ENCODE peak calls at places on chromosome 18, in nine cellular contexts. N is vagina, B is HepG2, G is neural progenitor cell, O is IMR-90, L is sigmoid colon, I is left ventricle myocardium inferior, Y is Peyer's patch, R is Karpas-422. H is an unnamed sample.

GRCh38 chr18:45589559-45590041 is 25.7 kb upstream of the SLC14A2 start:
- DNase-seq in O (peak; percentile 91), R (no peak), G (peak; percentile 24), Y (no peak), L (no peak), N (no peak), B (no peak), I (peak; percentile 43), H (no peak)

GRCh38 chr18:62606106-62606505 is 83.3 kb downstream of the ZCCHC2 start:
- DNase-seq in I (no peak), G (no peak), O (peak; percentile 32), B (no peak), L (no peak), Y (no peak), N (no peak), R (no peak), H (no peak)

GRCh38 chr18:36786686-36787085 is 42.1 kb downstream of the TPGS2 start:
- DNase-seq in B (peak; percentile 42), L (peak; percentile 82), N (no peak), O (peak; percentile 71), Y (no peak), I (peak; percentile 58), G (no peak), R (no peak), H (peak; percentile 56)

GRCh38 chr18:26546875-26547301 is 1.5 kb downstream of the KCTD1 start:
- DNase-seq in O (no peak), G (peak; percentile 52), Y (no peak), I (no peak), B (no peak), R (no peak), N (no peak), L (no peak), H (no peak)

GRCh38 chr18:13551841-13552733 is 174.3 kb downstream of the FAM210A start:
- DNase-seq in Y (no peak), L (no peak), O (no peak), I (no peak), B (no peak), R (no peak), N (peak; percentile 64), G (no peak), H (no peak)

GRCh38 chr18:74476154-74476553 is 19.0 kb upstream of the DIPK1C start:
- DNase-seq in I (peak; percentile 42), O (peak; percentile 8), L (no peak), N (no peak), R (peak; percentile 70), B (peak; percentile 25), Y (no peak), G (peak; percentile 72), H (no peak)

GRCh38 chr18:4755848-4756247 is 300.7 kb upstream of the DLGAP1 start:
- DNase-seq in Y (no peak), I (no peak), B (no peak), G (no peak), N (no peak), L (no peak), O (no peak), R (peak; percentile 82), H (no peak)

GRCh38 chr18:45166341-45167108 is 448.8 kb upstream of the SLC14A2 start:
- DNase-seq in Y (peak; percentile 67), I (no peak), O (peak; percentile 80), B (no peak), L (no peak), G (no peak), N (no peak), R (no peak), H (peak; percentile 56)

GRCh38 chr18:5294618-5295230 is 802 bp downstream of the ZBTB14 start:
- DNase-seq in O (peak; percentile 51), N (no peak), I (peak; percentile 56), Y (peak; percentile 81), R (peak; percentile 88), B (peak; percentile 27), L (peak; percentile 78), G (no peak), H (no peak)

GRCh38 chr18:36153203-36153602 is 23.5 kb downstream of the ELP2 start:
- DNase-seq in Y (no peak), I (no peak), G (no peak), R (no peak), L (no peak), O (peak; percentile 97), N (no peak), B (peak; percentile 23), H (peak; percentile 98)

GRCh38 chr18:10682368-10682714 is 156.5 kb downstream of the NAPG start:
- DNase-seq in N (no peak), O (no peak), G (no peak), I (no peak), R (no peak), Y (no peak), B (no peak), L (no peak), H (no peak)
- H3K36me3 ChIP-seq in N (no peaks in the 10 kb centered on the region), O (no peaks in the 10 kb centered on the region), G (no peaks in the 10 kb centered on the region), I (no peaks in the 10 kb centered on the region), R (no peaks in the 10 kb centered on the region), Y (no peaks in the 10 kb centered on the region), B (no peaks in the 10 kb centered on the region), L (no peaks in the 10 kb centered on the region), H (no peaks in the 10 kb centered on the region)

DNA sequence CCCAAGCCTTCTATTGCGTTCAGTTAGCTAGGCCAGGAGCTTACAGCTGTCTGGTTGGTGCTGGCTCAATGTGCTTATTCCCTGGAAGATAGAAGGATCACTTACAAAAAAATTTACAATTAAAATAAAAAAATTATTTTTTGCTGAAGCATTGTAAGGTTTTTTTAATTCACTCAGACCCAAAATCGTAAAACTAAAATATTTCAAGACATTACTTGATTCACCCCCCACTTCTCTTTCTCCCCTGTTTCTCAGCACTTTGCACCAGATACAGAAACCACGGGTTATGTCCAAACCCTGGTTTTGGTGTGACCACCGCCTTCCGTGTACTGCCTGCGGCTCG is 901 bp upstream of the PTPRM start:
- DNase-seq in O (no peak), Y (no peak), L (no peak), I (no peak), G (no peak), R (no peak), N (no peak), B (no peak), H (no peak)
- H3K4me3 ChIP-seq in O (peak overlapping the region; percentile 96), Y (peak overlapping the region; percentile 84), L (peak overlapping the region; percentile 94), I (peak overlapping the region; percentile 84), G (peak overlapping the region; percentile 63), R (no peak overlapping the region), N (peak overlapping the region; percentile 87), B (peak overlapping the region; percentile 72), H (peak overlapping the region; percentile 57)

GRCh38 chr18:59353079-59353680 is 5.9 kb downstream of the LMAN1 start:
- DNase-seq in Y (no peak), N (no peak), R (peak; percentile 28), O (no peak), G (no peak), B (no peak), L (no peak), I (no peak), H (no peak)
- H3K36me3 ChIP-seq in Y (no peaks in the 10 kb centered on the region), N (peaks cover 49% of the 10 kb centered on the region), R (peaks cover 75% of the 10 kb centered on the region), O (peaks cover 26% of the 10 kb centered on the region), G (peaks cover 64% of the 10 kb centered on the region), B (peaks cover 69% of the 10 kb centered on the region), L (peaks cover 32% of the 10 kb centered on the region), I (peaks cover 80% of the 10 kb centered on the region), H (peaks cover 2% of the 10 kb centered on the region)

GRCh38 chr18:49207373-49207772 is 253.1 kb downstream of the DYM start:
- DNase-seq in G (no peak), B (no peak), Y (no peak), O (peak; percentile 54), I (no peak), L (no peak), R (no peak), N (no peak), H (peak; percentile 87)

GRCh38 chr18:49214058-49214457 is 246.4 kb downstream of the DYM start:
- DNase-seq in B (no peak), I (no peak), O (no peak), G (no peak), Y (no peak), L (no peak), R (no peak), N (no peak), H (no peak)

GRCh38 chr18:49212819-49213218 is 247.6 kb downstream of the DYM start:
- DNase-seq in I (no peak), G (no peak), L (no peak), N (no peak), O (peak; percentile 87), Y (no peak), R (no peak), B (no peak), H (no peak)
- H3K4me3 ChIP-seq in I (no peak overlapping the region), G (no peak overlapping the region), L (no peak overlapping the region), N (no peak overlapping the region), O (no peak overlapping the region), Y (no peak overlapping the region), R (no peak overlapping the region), B (no peak overlapping the region), H (no peak overlapping the region)

GRCh38 chr18:79697976-79698375 is 18.4 kb downstream of the CTDP1 start:
- DNase-seq in B (no peak), Y (no peak), L (peak; percentile 35), I (no peak), G (no peak), N (no peak), R (no peak), O (no peak), H (no peak)
- H3K36me3 ChIP-seq in B (peaks cover 48% of the 10 kb centered on the region), Y (no peaks in the 10 kb centered on the region), L (peaks cover 40% of the 10 kb centered on the region), I (peaks cover 57% of the 10 kb centered on the region), G (no peaks in the 10 kb centered on the region), N (peaks cover 45% of the 10 kb centered on the region), R (peaks cover 31% of the 10 kb centered on the region), O (peaks cover 42% of the 10 kb centered on the region), H (peaks cover 1% of the 10 kb centered on the region)

GRCh38 chr18:22453337-22453736 is 35.6 kb upstream of the CTAGE1 start:
- DNase-seq in I (no peak), B (no peak), N (no peak), Y (no peak), O (no peak), R (no peak), G (no peak), L (no peak), H (no peak)

GRCh38 chr18:22448238-22448637 is 30.5 kb upstream of the CTAGE1 start:
- DNase-seq in G (no peak), Y (no peak), O (no peak), R (no peak), B (no peak), I (no peak), N (no peak), L (no peak), H (no peak)

GRCh38 chr18:22452226-22452668 is 34.5 kb upstream of the CTAGE1 start:
- DNase-seq in B (no peak), Y (no peak), R (no peak), G (no peak), L (no peak), O (no peak), N (no peak), I (no peak), H (no peak)

GRCh38 chr18:22455425-22456150 is 37.9 kb upstream of the CTAGE1 start:
- DNase-seq in O (no peak), R (no peak), L (no peak), G (no peak), Y (no peak), B (no peak), N (no peak), I (no peak), H (no peak)

GRCh38 chr18:22451796-22452195 is 34.1 kb upstream of the CTAGE1 start:
- DNase-seq in R (no peak), I (no peak), N (no peak), O (no peak), B (no peak), L (no peak), Y (no peak), G (peak; percentile 33), H (no peak)
- H3K4me3 ChIP-seq in R (no peak overlapping the region), I (no peak overlapping the region), N (no peak overlapping the region), O (no peak overlapping the region), B (no peak overlapping the region), L (no peak overlapping the region), Y (peak overlapping the region; percentile 26), G (no peak overlapping the region), H (no peak overlapping the region)